ENCODE peak calls at places on chromosome 19, in seven cellular contexts. P is activated T-cell treated with anti-CD3 and anti-CD28 coated beads for 1 hour; B is naive thymus-derived CD8-positive, alpha-beta T cell; V is cardiac muscle cell; W is cardiac fibroblast; T is ascending aorta; U is T-helper 17 cell. L is an unnamed sample.

GRCh38 chr19:15154002-15154612 is 46.7 kb downstream of the NOTCH3 start:
- DNase-seq in P (peak), B (no peak), V (peak), W (peak), T (no peak), U (no peak), L (no peak)

GRCh38 chr19:33194884-33195710 is 967 bp downstream of the LRP3 start:
- DNase-seq in P (no peak), B (no peak), V (peak), W (peak), T (no peak), U (no peak), L (no peak)

GRCh38 chr19:55373993-55374757 is 2.5 kb upstream of the TMEM190 start:
- DNase-seq in P (no peak), B (no peak), V (no peak), W (no peak), T (no peak), U (no peak), L (no peak)

GRCh38 chr19:6424190-6424938 is at the start of gene KHSRP:
- DNase-seq in P (no peak), B (peak), V (peak), W (no peak), T (no peak), U (peak), L (no peak)

GRCh38 chr19:52742516-52742915 is 7.7 kb upstream of the ZNF611 start:
- DNase-seq in P (no peak), B (no peak), V (no peak), W (no peak), T (no peak), U (no peak), L (no peak)

GRCh38 chr19:3606690-3607289 is at the start of gene TBXA2R:
- DNase-seq in P (peak), B (peak), V (peak), W (peak), T (peak), U (no peak), L (peak)

GRCh38 chr19:12639901-12640613 is 26.5 kb downstream of the MAN2B1 start:
- DNase-seq in P (peak), B (peak), V (peak), W (peak), T (peak), U (peak), L (peak)

GRCh38 chr19:12985049-12985776 is 10.1 kb upstream of the NFIX start:
- DNase-seq in P (no peak), B (no peak), V (no peak), W (peak), T (peak), U (no peak), L (no peak)

GRCh38 chr19:3821857-3822364 is 35.7 kb upstream of the MATK start:
- DNase-seq in P (peak), B (peak), V (peak), W (peak), T (no peak), U (peak), L (peak)

GRCh38 chr19:3513198-3514140 is 7.4 kb downstream of the FZR1 start:
- DNase-seq in P (no peak), B (no peak), V (no peak), W (peak), T (no peak), U (no peak), L (no peak)

GRCh38 chr19:27746691-27747380 is 1466.1 kb downstream of the UQCRFS1 start:
- DNase-seq in P (no peak), B (no peak), V (peak), W (peak), T (no peak), U (no peak), L (peak)

L was measured in cardiac septum.